ENCODE peak calls at places on chromosome 19, in five cellular contexts. One of them, this sample, is unnamed.
A peak's percentile ranks its signal among the peaks of the same experiment; 100 is the strongest.

GRCh38 chr19:39499082-39499642 is 415 bp downstream of the DLL3 start:
- DNase-seq in SK-N-SH: peak; percentile 53
- DNase-seq in kidney: no peak
- DNase-seq in CD8-positive, alpha-beta memory T cell: no peak
- DNase-seq in CD8-positive, alpha-beta T cell: no peak
- DNase-seq in this sample: peak; percentile 73

GRCh38 chr19:45160870-45161714 is at the start of gene NKPD1:
- DNase-seq in SK-N-SH: no peak
- DNase-seq in CD8-positive, alpha-beta T cell: no peak
- DNase-seq in kidney: peak; percentile 83
- DNase-seq in CD8-positive, alpha-beta memory T cell: no peak
- DNase-seq in this sample: no peak

GRCh38 chr19:16066611-16067104 is 9.6 kb upstream of the TPM4 start:
- DNase-seq in kidney: no peak
- DNase-seq in SK-N-SH: peak; percentile 62
- DNase-seq in CD8-positive, alpha-beta T cell: peak; percentile 42
- DNase-seq in CD8-positive, alpha-beta memory T cell: peak; percentile 57
- DNase-seq in this sample: peak; percentile 82

GRCh38 chr19:45421953-45422498 is 1.7 kb downstream of the ERCC1 start:
- DNase-seq in SK-N-SH: no peak
- DNase-seq in kidney: no peak
- DNase-seq in CD8-positive, alpha-beta memory T cell: no peak
- DNase-seq in CD8-positive, alpha-beta T cell: no peak
- DNase-seq in this sample: no peak

GRCh38 chr19:30997222-30997621 is 352.0 kb downstream of the TSHZ3 start:
- DNase-seq in SK-N-SH: no peak
- DNase-seq in CD8-positive, alpha-beta memory T cell: no peak
- DNase-seq in kidney: no peak
- DNase-seq in CD8-positive, alpha-beta T cell: no peak
- DNase-seq in this sample: no peak

GRCh38 chr19:43755256-43755801 is 567 bp upstream of the SMG9 start:
- DNase-seq in SK-N-SH: peak; percentile 87
- DNase-seq in kidney: peak; percentile 93
- DNase-seq in CD8-positive, alpha-beta memory T cell: peak; percentile 84
- DNase-seq in CD8-positive, alpha-beta T cell: peak; percentile 73
- DNase-seq in this sample: peak; percentile 93

GRCh38 chr19:30968210-30968609 is 381.0 kb downstream of the TSHZ3 start:
- DNase-seq in CD8-positive, alpha-beta T cell: no peak
- DNase-seq in CD8-positive, alpha-beta memory T cell: no peak
- DNase-seq in SK-N-SH: no peak
- DNase-seq in kidney: no peak
- DNase-seq in this sample: no peak

GRCh38 chr19:7505682-7506384 is 10.1 kb upstream of the ZNF358 start:
- DNase-seq in CD8-positive, alpha-beta memory T cell: no peak
- DNase-seq in kidney: peak; percentile 88
- DNase-seq in CD8-positive, alpha-beta T cell: no peak
- DNase-seq in SK-N-SH: peak; percentile 95
- DNase-seq in this sample: no peak

GRCh38 chr19:44741841-44742352 is 6.6 kb upstream of the BCL3 start:
- DNase-seq in SK-N-SH: peak; percentile 65
- DNase-seq in kidney: peak; percentile 99
- DNase-seq in CD8-positive, alpha-beta T cell: no peak
- DNase-seq in CD8-positive, alpha-beta memory T cell: no peak
- DNase-seq in this sample: peak; percentile 94

GRCh38 chr19:41928221-41928683 is at the start of gene ERFL:
- DNase-seq in CD8-positive, alpha-beta memory T cell: peak; percentile 50
- DNase-seq in SK-N-SH: peak; percentile 68
- DNase-seq in kidney: no peak
- DNase-seq in CD8-positive, alpha-beta T cell: no peak
- DNase-seq in this sample: peak; percentile 81

GRCh38 chr19:31772915-31773314 is 423.7 kb upstream of the TSHZ3 start:
- DNase-seq in CD8-positive, alpha-beta memory T cell: no peak
- DNase-seq in kidney: no peak
- DNase-seq in SK-N-SH: no peak
- DNase-seq in CD8-positive, alpha-beta T cell: no peak
- DNase-seq in this sample: no peak

GRCh38 chr19:49851456-49852259 is 699 bp downstream of the PTOV1 start:
- DNase-seq in kidney: peak; percentile 80
- DNase-seq in CD8-positive, alpha-beta memory T cell: peak; percentile 60
- DNase-seq in CD8-positive, alpha-beta T cell: peak; percentile 33
- DNase-seq in SK-N-SH: peak; percentile 80
- DNase-seq in this sample: peak; percentile 89

GRCh38 chr19:56613639-56614038 is 18.5 kb downstream of the ZNF71 start:
- DNase-seq in CD8-positive, alpha-beta memory T cell: no peak
- DNase-seq in SK-N-SH: no peak
- DNase-seq in CD8-positive, alpha-beta T cell: no peak
- DNase-seq in kidney: no peak
- DNase-seq in this sample: no peak

GRCh38 chr19:42406111-42406510 is 16.0 kb upstream of the CNFN start:
- DNase-seq in CD8-positive, alpha-beta T cell: no peak
- DNase-seq in SK-N-SH: no peak
- DNase-seq in kidney: peak; percentile 61
- DNase-seq in CD8-positive, alpha-beta memory T cell: no peak
- DNase-seq in this sample: no peak

GRCh38 chr19:13034636-13035035 is 39.4 kb downstream of the NFIX start:
- DNase-seq in CD8-positive, alpha-beta memory T cell: no peak
- DNase-seq in SK-N-SH: no peak
- DNase-seq in kidney: no peak
- DNase-seq in CD8-positive, alpha-beta T cell: no peak
- DNase-seq in this sample: no peak

GRCh38 chr19:51702103-51702753 is 9.1 kb downstream of the SPACA6 start:
- DNase-seq in CD8-positive, alpha-beta memory T cell: peak; percentile 64
- DNase-seq in kidney: peak; percentile 93
- DNase-seq in SK-N-SH: peak; percentile 54
- DNase-seq in CD8-positive, alpha-beta T cell: peak; percentile 47
- DNase-seq in this sample: peak; percentile 88

GRCh38 chr19:29507081-29507860 is 18.5 kb upstream of the VSTM2B start:
- DNase-seq in kidney: peak; percentile 44
- DNase-seq in CD8-positive, alpha-beta T cell: no peak
- DNase-seq in CD8-positive, alpha-beta memory T cell: no peak
- DNase-seq in SK-N-SH: no peak
- DNase-seq in this sample: peak; percentile 64

GRCh38 chr19:42250666-42251531 is 4.0 kb downstream of the ERF start:
- DNase-seq in CD8-positive, alpha-beta T cell: peak; percentile 29
- DNase-seq in SK-N-SH: peak; percentile 48
- DNase-seq in kidney: peak; percentile 81
- DNase-seq in CD8-positive, alpha-beta memory T cell: no peak
- DNase-seq in this sample: peak; percentile 82

GRCh38 chr19:33641956-33642498 is 20.3 kb downstream of the CHST8 start:
- DNase-seq in SK-N-SH: no peak
- DNase-seq in CD8-positive, alpha-beta memory T cell: no peak
- DNase-seq in kidney: no peak
- DNase-seq in CD8-positive, alpha-beta T cell: no peak
- DNase-seq in this sample: peak; percentile 53

GRCh38 chr19:15463865-15464371 is 426 bp downstream of the RASAL3 start:
- DNase-seq in kidney: peak; percentile 81
- DNase-seq in CD8-positive, alpha-beta T cell: peak; percentile 79
- DNase-seq in SK-N-SH: no peak
- DNase-seq in CD8-positive, alpha-beta memory T cell: peak; percentile 86
- DNase-seq in this sample: peak; percentile 95

GRCh38 chr19:35493971-35494370 is 3.7 kb upstream of the KRTDAP start:
- DNase-seq in CD8-positive, alpha-beta memory T cell: no peak
- DNase-seq in CD8-positive, alpha-beta T cell: no peak
- DNase-seq in SK-N-SH: no peak
- DNase-seq in kidney: no peak
- DNase-seq in this sample: no peak

GRCh38 chr19:9835507-9835949 is 410 bp downstream of the PIN1 start:
- DNase-seq in kidney: no peak
- DNase-seq in CD8-positive, alpha-beta T cell: no peak
- DNase-seq in CD8-positive, alpha-beta memory T cell: no peak
- DNase-seq in SK-N-SH: no peak
- DNase-seq in this sample: no peak

GRCh38 chr19:37007587-37008220 is 70.5 kb upstream of the ZNF420 start:
- DNase-seq in CD8-positive, alpha-beta T cell: peak; percentile 17
- DNase-seq in kidney: peak; percentile 92
- DNase-seq in SK-N-SH: peak; percentile 28
- DNase-seq in CD8-positive, alpha-beta memory T cell: peak; percentile 70
- DNase-seq in this sample: peak; percentile 81

GRCh38 chr19:13241321-13242104 is 91.3 kb downstream of the IER2 start:
- DNase-seq in CD8-positive, alpha-beta memory T cell: no peak
- DNase-seq in SK-N-SH: no peak
- DNase-seq in CD8-positive, alpha-beta T cell: peak; percentile 9
- DNase-seq in kidney: no peak
- DNase-seq in this sample: no peak

GRCh38 chr19:13072206-13072898 is 30.3 kb downstream of the LYL1 start:
- DNase-seq in SK-N-SH: no peak
- DNase-seq in CD8-positive, alpha-beta T cell: no peak
- DNase-seq in kidney: no peak
- DNase-seq in CD8-positive, alpha-beta memory T cell: no peak
- DNase-seq in this sample: no peak

GRCh38 chr19:33725567-33725966 is 71.1 kb upstream of the KCTD15 start:
- DNase-seq in SK-N-SH: no peak
- DNase-seq in CD8-positive, alpha-beta T cell: no peak
- DNase-seq in CD8-positive, alpha-beta memory T cell: no peak
- DNase-seq in kidney: no peak
- DNase-seq in this sample: peak; percentile 47

GRCh38 chr19:39297931-39298634 is 1.9 kb downstream of the IFNL1 start:
- DNase-seq in CD8-positive, alpha-beta memory T cell: peak; percentile 85
- DNase-seq in CD8-positive, alpha-beta T cell: peak; percentile 59
- DNase-seq in SK-N-SH: no peak
- DNase-seq in kidney: no peak
- DNase-seq in this sample: peak; percentile 91

GRCh38 chr19:8503506-8503905 is 1.1 kb upstream of the PRAM1 start:
- DNase-seq in SK-N-SH: no peak
- DNase-seq in CD8-positive, alpha-beta T cell: no peak
- DNase-seq in CD8-positive, alpha-beta memory T cell: no peak
- DNase-seq in kidney: no peak
- DNase-seq in this sample: no peak

GRCh38 chr19:8505680-8506401 is 3.4 kb upstream of the PRAM1 start:
- DNase-seq in CD8-positive, alpha-beta memory T cell: peak; percentile 73
- DNase-seq in CD8-positive, alpha-beta T cell: peak; percentile 79
- DNase-seq in SK-N-SH: peak; percentile 98
- DNase-seq in kidney: peak; percentile 90
- DNase-seq in this sample: peak; percentile 94

GRCh38 chr19:8510589-8511115 is 3.3 kb downstream of the ZNF414 start:
- DNase-seq in CD8-positive, alpha-beta memory T cell: no peak
- DNase-seq in kidney: no peak
- DNase-seq in SK-N-SH: no peak
- DNase-seq in CD8-positive, alpha-beta T cell: no peak
- DNase-seq in this sample: no peak

GRCh38 chr19:8504171-8504570 is 1.7 kb upstream of the PRAM1 start:
- DNase-seq in SK-N-SH: no peak
- DNase-seq in kidney: no peak
- DNase-seq in CD8-positive, alpha-beta memory T cell: no peak
- DNase-seq in CD8-positive, alpha-beta T cell: no peak
- DNase-seq in this sample: no peak

DNA sequence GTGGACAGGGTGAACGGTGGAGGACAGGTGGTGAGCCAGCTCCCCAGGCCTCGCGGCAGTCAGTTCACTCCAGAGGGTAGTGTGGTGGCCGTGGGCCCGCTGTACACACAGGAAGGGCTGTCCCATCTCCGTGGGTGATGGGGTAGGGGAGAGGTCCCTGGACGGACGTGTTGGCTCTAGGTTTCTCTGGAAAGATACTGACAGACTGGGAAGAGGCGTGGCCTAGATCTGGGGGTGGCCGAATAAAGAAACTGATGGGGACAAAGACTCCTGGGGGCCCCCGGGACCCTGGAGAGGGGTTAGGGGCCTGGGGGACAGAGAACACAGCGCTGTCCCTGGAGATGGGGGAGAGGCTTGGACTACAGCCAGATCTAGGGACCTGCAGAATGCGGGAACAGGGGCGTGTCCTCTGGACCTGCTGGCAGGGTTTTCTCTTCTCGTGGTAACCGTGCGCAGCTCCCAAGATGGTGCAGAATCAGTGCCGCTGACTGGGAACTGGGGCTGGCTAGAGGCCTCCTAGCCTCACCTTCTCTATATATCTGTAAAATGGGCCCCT is 4.0 kb upstream of the PRAM1 start:
- DNase-seq in SK-N-SH: no peak
- DNase-seq in CD8-positive, alpha-beta memory T cell: no peak
- DNase-seq in kidney: no peak
- DNase-seq in CD8-positive, alpha-beta T cell: no peak
- DNase-seq in this sample: no peak
- H3K4me3 ChIP-seq in SK-N-SH: peak overlapping the region; percentile 69
- H3K4me3 ChIP-seq in CD8-positive, alpha-beta memory T cell: peak overlapping the region; percentile 66
- H3K4me3 ChIP-seq in kidney: no peak overlapping the region
- H3K4me3 ChIP-seq in CD8-positive, alpha-beta T cell: peak overlapping the region; percentile 83
- H3K4me3 ChIP-seq in this sample: peak overlapping the region; percentile 68

DNA sequence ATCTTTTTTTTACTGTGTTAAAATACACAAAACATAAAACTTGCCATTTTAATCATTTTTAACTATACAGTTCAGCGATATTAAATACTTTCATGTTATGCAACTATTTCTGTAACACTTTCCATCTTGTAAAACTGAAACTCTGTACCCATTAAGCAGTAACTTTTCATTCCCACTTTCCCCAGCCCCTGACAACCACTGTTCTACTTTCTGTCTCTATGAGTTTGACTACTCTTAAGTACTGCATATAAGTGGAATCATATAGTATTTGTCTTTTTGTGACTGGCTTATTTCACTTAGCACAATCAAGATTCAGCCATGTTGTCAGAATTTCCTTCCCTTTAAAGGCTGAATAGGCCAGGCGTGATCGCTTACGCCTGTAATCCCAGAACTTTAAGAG is 56.2 kb downstream of the ARHGAP35 start:
- DNase-seq in kidney: no peak
- DNase-seq in SK-N-SH: no peak
- DNase-seq in CD8-positive, alpha-beta T cell: no peak
- DNase-seq in CD8-positive, alpha-beta memory T cell: no peak
- DNase-seq in this sample: no peak
- H3K4me3 ChIP-seq in kidney: no peak overlapping the region
- H3K4me3 ChIP-seq in SK-N-SH: no peak overlapping the region
- H3K4me3 ChIP-seq in CD8-positive, alpha-beta T cell: no peak overlapping the region
- H3K4me3 ChIP-seq in CD8-positive, alpha-beta memory T cell: no peak overlapping the region
- H3K4me3 ChIP-seq in this sample: no peak overlapping the region

DNA sequence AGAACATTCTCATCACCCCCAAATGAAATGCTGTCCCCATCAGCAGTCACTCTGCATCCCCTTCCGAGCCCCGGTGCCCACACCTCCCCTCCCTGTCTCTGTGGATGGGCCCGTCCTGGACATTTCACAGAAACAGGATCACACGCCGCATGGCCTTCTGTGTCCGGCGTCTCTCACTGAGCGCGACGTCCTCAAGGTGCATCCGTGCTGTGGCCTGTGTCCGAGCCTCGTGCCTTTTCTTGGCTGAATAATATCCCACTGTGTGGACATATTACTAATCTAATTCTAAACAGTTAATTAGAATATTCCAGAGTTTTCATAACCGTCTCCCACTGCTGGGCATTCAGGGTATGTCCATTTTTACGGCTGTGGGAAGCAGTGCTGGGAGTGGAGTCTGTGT is 8.7 kb downstream of the NDUFS7 start:
- DNase-seq in SK-N-SH: no peak
- DNase-seq in CD8-positive, alpha-beta T cell: no peak
- DNase-seq in kidney: no peak
- DNase-seq in CD8-positive, alpha-beta memory T cell: no peak
- DNase-seq in this sample: no peak
- H3K4me3 ChIP-seq in SK-N-SH: no peak overlapping the region
- H3K4me3 ChIP-seq in CD8-positive, alpha-beta T cell: no peak overlapping the region
- H3K4me3 ChIP-seq in kidney: no peak overlapping the region
- H3K4me3 ChIP-seq in CD8-positive, alpha-beta memory T cell: no peak overlapping the region
- H3K4me3 ChIP-seq in this sample: no peak overlapping the region

DNA sequence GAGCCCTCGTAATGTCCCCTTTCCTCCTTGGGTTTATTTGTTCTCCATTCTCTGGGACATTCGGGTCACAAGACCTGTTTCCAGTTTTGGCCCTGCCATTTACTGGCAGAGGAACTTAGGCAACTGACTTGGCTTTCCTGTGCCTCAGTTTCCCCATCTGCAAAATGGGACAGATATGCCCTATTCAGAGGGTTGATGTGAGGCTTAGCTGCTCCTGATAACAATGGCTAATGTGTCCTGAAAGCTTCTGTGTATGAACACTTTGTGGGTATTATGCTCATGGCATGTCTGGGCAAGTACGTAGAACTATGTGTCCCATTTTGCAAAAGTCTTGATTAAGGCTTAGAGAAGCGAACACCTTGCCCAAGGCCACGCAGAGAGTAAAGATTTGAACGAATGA is 1.0 kb downstream of the ZNF524 start:
- DNase-seq in kidney: no peak
- DNase-seq in CD8-positive, alpha-beta T cell: no peak
- DNase-seq in SK-N-SH: no peak
- DNase-seq in CD8-positive, alpha-beta memory T cell: no peak
- DNase-seq in this sample: no peak
- H3K4me3 ChIP-seq in kidney: peak overlapping the region; percentile 68
- H3K4me3 ChIP-seq in CD8-positive, alpha-beta T cell: peak overlapping the region; percentile 35
- H3K4me3 ChIP-seq in SK-N-SH: peak overlapping the region; percentile 91
- H3K4me3 ChIP-seq in CD8-positive, alpha-beta memory T cell: peak overlapping the region; percentile 35
- H3K4me3 ChIP-seq in this sample: peak overlapping the region; percentile 84